ENCODE peak calls at places on chromosome 6, in nine cellular contexts. One of them, this sample, is unnamed.

GRCh38 chr6:128259036-128259734 is 261.2 kb downstream of the PTPRK start:
- DNase-seq in upper lobe of left lung: no peak
- DNase-seq in fibroblast of the aortic adventitia: no peak
- DNase-seq in small intestine: no peak
- DNase-seq in IMR-90: no peak
- DNase-seq in CD8-positive, alpha-beta T cell: no peak
- DNase-seq in heart right ventricle: no peak
- DNase-seq in AG10803: no peak
- DNase-seq in hepatocyte: no peak
- DNase-seq in this sample: no peak

GRCh38 chr6:81023007-81023582 is 729.4 kb downstream of the TENT5A start:
- DNase-seq in upper lobe of left lung: no peak
- DNase-seq in fibroblast of the aortic adventitia: no peak
- DNase-seq in small intestine: no peak
- DNase-seq in IMR-90: peak; percentile 2
- DNase-seq in CD8-positive, alpha-beta T cell: no peak
- DNase-seq in heart right ventricle: no peak
- DNase-seq in AG10803: no peak
- DNase-seq in hepatocyte: no peak
- DNase-seq in this sample: no peak

GRCh38 chr6:41936073-41936837 is 5.4 kb downstream of the CCND3 start:
- DNase-seq in upper lobe of left lung: peak; percentile 83
- DNase-seq in fibroblast of the aortic adventitia: peak; percentile 95
- DNase-seq in small intestine: peak; percentile 88
- DNase-seq in IMR-90: peak; percentile 85
- DNase-seq in CD8-positive, alpha-beta T cell: peak; percentile 85
- DNase-seq in heart right ventricle: peak; percentile 81
- DNase-seq in AG10803: peak; percentile 96
- DNase-seq in hepatocyte: peak; percentile 88
- DNase-seq in this sample: peak; percentile 65

GRCh38 chr6:86715676-86716075 is 221.7 kb upstream of the HTR1E start:
- DNase-seq in upper lobe of left lung: no peak
- DNase-seq in fibroblast of the aortic adventitia: no peak
- DNase-seq in small intestine: no peak
- DNase-seq in IMR-90: no peak
- DNase-seq in CD8-positive, alpha-beta T cell: no peak
- DNase-seq in heart right ventricle: no peak
- DNase-seq in AG10803: no peak
- DNase-seq in hepatocyte: peak; percentile 65
- DNase-seq in this sample: no peak

GRCh38 chr6:89364586-89364985 is 12.1 kb upstream of the UBE2J1 start:
- DNase-seq in upper lobe of left lung: no peak
- DNase-seq in fibroblast of the aortic adventitia: no peak
- DNase-seq in small intestine: no peak
- DNase-seq in IMR-90: no peak
- DNase-seq in CD8-positive, alpha-beta T cell: no peak
- DNase-seq in heart right ventricle: no peak
- DNase-seq in AG10803: no peak
- DNase-seq in hepatocyte: no peak
- DNase-seq in this sample: no peak

GRCh38 chr6:151330130-151330715 is 61.1 kb downstream of the ZBTB2 start:
- DNase-seq in upper lobe of left lung: no peak
- DNase-seq in fibroblast of the aortic adventitia: peak; percentile 95
- DNase-seq in small intestine: no peak
- DNase-seq in IMR-90: peak; percentile 88
- DNase-seq in CD8-positive, alpha-beta T cell: no peak
- DNase-seq in heart right ventricle: no peak
- DNase-seq in AG10803: peak; percentile 86
- DNase-seq in hepatocyte: peak; percentile 54
- DNase-seq in this sample: peak; percentile 78

GRCh38 chr6:21371676-21372161 is 221.8 kb upstream of the SOX4 start:
- DNase-seq in upper lobe of left lung: no peak
- DNase-seq in fibroblast of the aortic adventitia: peak; percentile 71
- DNase-seq in small intestine: peak; percentile 24
- DNase-seq in IMR-90: no peak
- DNase-seq in CD8-positive, alpha-beta T cell: no peak
- DNase-seq in heart right ventricle: peak; percentile 7
- DNase-seq in AG10803: peak; percentile 52
- DNase-seq in hepatocyte: peak; percentile 55
- DNase-seq in this sample: no peak

GRCh38 chr6:137266032-137266586 is 46.9 kb upstream of the IFNGR1 start:
- DNase-seq in upper lobe of left lung: no peak
- DNase-seq in fibroblast of the aortic adventitia: no peak
- DNase-seq in small intestine: no peak
- DNase-seq in IMR-90: no peak
- DNase-seq in CD8-positive, alpha-beta T cell: no peak
- DNase-seq in heart right ventricle: no peak
- DNase-seq in AG10803: no peak
- DNase-seq in hepatocyte: no peak
- DNase-seq in this sample: no peak

GRCh38 chr6:43532201-43532600 is 15.3 kb downstream of the POLR1C start:
- DNase-seq in upper lobe of left lung: no peak
- DNase-seq in fibroblast of the aortic adventitia: no peak
- DNase-seq in small intestine: no peak
- DNase-seq in IMR-90: peak; percentile 28
- DNase-seq in CD8-positive, alpha-beta T cell: no peak
- DNase-seq in heart right ventricle: no peak
- DNase-seq in AG10803: peak; percentile 11
- DNase-seq in hepatocyte: no peak
- DNase-seq in this sample: no peak

GRCh38 chr6:131164506-131164905 is 29.2 kb downstream of the AKAP7 start:
- DNase-seq in upper lobe of left lung: no peak
- DNase-seq in fibroblast of the aortic adventitia: peak; percentile 33
- DNase-seq in small intestine: no peak
- DNase-seq in IMR-90: peak; percentile 14
- DNase-seq in CD8-positive, alpha-beta T cell: no peak
- DNase-seq in heart right ventricle: no peak
- DNase-seq in AG10803: peak; percentile 40
- DNase-seq in hepatocyte: no peak
- DNase-seq in this sample: no peak

GRCh38 chr6:14292119-14292518 is 174.5 kb downstream of the CD83 start:
- DNase-seq in upper lobe of left lung: no peak
- DNase-seq in fibroblast of the aortic adventitia: no peak
- DNase-seq in small intestine: peak; percentile 21
- DNase-seq in IMR-90: no peak
- DNase-seq in CD8-positive, alpha-beta T cell: no peak
- DNase-seq in heart right ventricle: no peak
- DNase-seq in AG10803: no peak
- DNase-seq in hepatocyte: no peak
- DNase-seq in this sample: no peak

GRCh38 chr6:40960784-40961430 is 78.1 kb downstream of the UNC5CL start:
- DNase-seq in upper lobe of left lung: no peak
- DNase-seq in fibroblast of the aortic adventitia: no peak
- DNase-seq in small intestine: no peak
- DNase-seq in IMR-90: peak; percentile 23
- DNase-seq in CD8-positive, alpha-beta T cell: no peak
- DNase-seq in heart right ventricle: no peak
- DNase-seq in AG10803: no peak
- DNase-seq in hepatocyte: no peak
- DNase-seq in this sample: no peak

GRCh38 chr6:74280130-74280692 is 584.2 kb downstream of the CD109 start:
- DNase-seq in upper lobe of left lung: no peak
- DNase-seq in fibroblast of the aortic adventitia: no peak
- DNase-seq in small intestine: no peak
- DNase-seq in IMR-90: no peak
- DNase-seq in CD8-positive, alpha-beta T cell: no peak
- DNase-seq in heart right ventricle: no peak
- DNase-seq in AG10803: peak; percentile 88
- DNase-seq in hepatocyte: no peak
- DNase-seq in this sample: no peak

GRCh38 chr6:76885861-76886301 is 577.4 kb downstream of the HTR1B start:
- DNase-seq in upper lobe of left lung: no peak
- DNase-seq in fibroblast of the aortic adventitia: peak; percentile 45
- DNase-seq in small intestine: no peak
- DNase-seq in IMR-90: peak; percentile 19
- DNase-seq in CD8-positive, alpha-beta T cell: no peak
- DNase-seq in heart right ventricle: no peak
- DNase-seq in AG10803: peak; percentile 40
- DNase-seq in hepatocyte: no peak
- DNase-seq in this sample: peak; percentile 64

GRCh38 chr6:145096846-145097245 is 638.5 kb downstream of the EPM2A start:
- DNase-seq in upper lobe of left lung: no peak
- DNase-seq in fibroblast of the aortic adventitia: no peak
- DNase-seq in small intestine: peak; percentile 17
- DNase-seq in IMR-90: no peak
- DNase-seq in CD8-positive, alpha-beta T cell: no peak
- DNase-seq in heart right ventricle: no peak
- DNase-seq in AG10803: no peak
- DNase-seq in hepatocyte: no peak
- DNase-seq in this sample: no peak
- H3K4me3 ChIP-seq in upper lobe of left lung: no peak overlapping the region
- H3K4me3 ChIP-seq in fibroblast of the aortic adventitia: no peak overlapping the region
- H3K4me3 ChIP-seq in small intestine: no peak overlapping the region
- H3K4me3 ChIP-seq in IMR-90: no peak overlapping the region
- H3K4me3 ChIP-seq in CD8-positive, alpha-beta T cell: no peak overlapping the region
- H3K4me3 ChIP-seq in heart right ventricle: no peak overlapping the region
- H3K4me3 ChIP-seq in AG10803: no peak overlapping the region
- H3K4me3 ChIP-seq in hepatocyte: no peak overlapping the region
- H3K4me3 ChIP-seq in this sample: no peak overlapping the region

DNA sequence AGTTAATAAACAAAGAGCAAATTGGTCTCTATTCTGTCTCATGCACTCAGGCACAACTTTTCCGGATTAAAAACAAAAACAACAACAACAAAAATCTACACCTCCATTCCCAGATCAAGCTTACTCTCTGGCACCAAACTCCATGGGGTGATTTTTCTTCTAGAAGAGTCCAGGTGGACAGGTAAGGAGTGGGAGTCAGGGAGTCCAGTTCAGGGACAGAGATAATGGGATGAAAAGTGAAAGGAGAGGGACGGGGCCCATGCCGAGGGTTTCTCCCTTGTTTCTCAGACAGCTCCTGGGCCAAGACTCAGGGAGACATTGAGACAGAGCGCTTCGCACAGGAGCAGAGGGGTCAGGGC is 437 bp upstream of the HLA-A start:
- DNase-seq in upper lobe of left lung: no peak
- DNase-seq in fibroblast of the aortic adventitia: no peak
- DNase-seq in small intestine: no peak
- DNase-seq in IMR-90: no peak
- DNase-seq in CD8-positive, alpha-beta T cell: no peak
- DNase-seq in heart right ventricle: no peak
- DNase-seq in AG10803: no peak
- DNase-seq in hepatocyte: no peak
- DNase-seq in this sample: no peak
- H3K4me3 ChIP-seq in upper lobe of left lung: peak overlapping the region; percentile 62
- H3K4me3 ChIP-seq in fibroblast of the aortic adventitia: peak overlapping the region; percentile 69
- H3K4me3 ChIP-seq in small intestine: peak overlapping the region; percentile 93
- H3K4me3 ChIP-seq in IMR-90: peak overlapping the region; percentile 55
- H3K4me3 ChIP-seq in CD8-positive, alpha-beta T cell: peak overlapping the region; percentile 82
- H3K4me3 ChIP-seq in heart right ventricle: peak overlapping the region; percentile 96
- H3K4me3 ChIP-seq in AG10803: peak overlapping the region; percentile 66
- H3K4me3 ChIP-seq in hepatocyte: peak overlapping the region; percentile 28
- H3K4me3 ChIP-seq in this sample: peak overlapping the region; percentile 59

GRCh38 chr6:155915651-155916050 is 460.0 kb upstream of the NOX3 start:
- DNase-seq in upper lobe of left lung: no peak
- DNase-seq in fibroblast of the aortic adventitia: peak; percentile 7
- DNase-seq in small intestine: no peak
- DNase-seq in IMR-90: no peak
- DNase-seq in CD8-positive, alpha-beta T cell: no peak
- DNase-seq in heart right ventricle: no peak
- DNase-seq in AG10803: no peak
- DNase-seq in hepatocyte: no peak
- DNase-seq in this sample: no peak

GRCh38 chr6:155913816-155914215 is 458.2 kb upstream of the NOX3 start:
- DNase-seq in upper lobe of left lung: no peak
- DNase-seq in fibroblast of the aortic adventitia: no peak
- DNase-seq in small intestine: no peak
- DNase-seq in IMR-90: no peak
- DNase-seq in CD8-positive, alpha-beta T cell: no peak
- DNase-seq in heart right ventricle: no peak
- DNase-seq in AG10803: no peak
- DNase-seq in hepatocyte: no peak
- DNase-seq in this sample: no peak

DNA sequence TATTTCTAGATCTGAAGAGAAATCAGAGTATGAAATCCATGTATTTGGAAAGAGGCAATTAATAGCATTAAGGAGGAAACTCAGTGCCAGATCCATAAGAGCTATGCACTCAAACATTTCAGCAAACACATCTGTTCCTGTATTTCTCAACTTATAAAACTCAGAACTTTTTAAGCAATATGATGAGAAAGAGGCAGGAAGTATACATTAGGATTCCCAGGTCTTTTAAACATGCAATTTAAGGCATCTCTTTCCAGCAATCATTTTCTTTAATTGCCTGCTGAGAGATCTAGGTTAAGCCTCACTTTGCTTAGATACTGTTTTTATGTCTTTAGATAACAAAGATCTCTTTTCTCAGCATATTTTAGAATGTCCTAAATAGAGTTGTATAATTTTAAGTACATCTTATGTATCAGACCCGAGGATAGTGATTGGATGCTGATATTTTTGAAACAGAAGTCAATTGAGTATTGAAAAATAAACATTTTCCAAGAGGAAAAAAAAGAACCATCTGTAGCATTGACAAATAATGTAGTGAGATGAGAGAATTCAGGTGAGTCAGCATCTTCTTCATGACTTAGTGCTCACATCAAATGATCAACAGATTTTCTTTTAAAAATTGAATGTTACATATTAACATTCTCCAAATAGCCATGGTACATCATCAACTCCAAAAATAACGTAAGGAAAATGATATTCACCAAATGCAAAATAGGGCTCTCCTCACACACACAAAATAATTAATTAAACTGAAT is 461.4 kb upstream of the NOX3 start:
- DNase-seq in upper lobe of left lung: no peak
- DNase-seq in fibroblast of the aortic adventitia: no peak
- DNase-seq in small intestine: no peak
- DNase-seq in IMR-90: no peak
- DNase-seq in CD8-positive, alpha-beta T cell: no peak
- DNase-seq in heart right ventricle: no peak
- DNase-seq in AG10803: no peak
- DNase-seq in hepatocyte: no peak
- DNase-seq in this sample: no peak
- H3K4me3 ChIP-seq in upper lobe of left lung: no peak overlapping the region
- H3K4me3 ChIP-seq in fibroblast of the aortic adventitia: no peak overlapping the region
- H3K4me3 ChIP-seq in small intestine: no peak overlapping the region
- H3K4me3 ChIP-seq in IMR-90: no peak overlapping the region
- H3K4me3 ChIP-seq in CD8-positive, alpha-beta T cell: no peak overlapping the region
- H3K4me3 ChIP-seq in heart right ventricle: no peak overlapping the region
- H3K4me3 ChIP-seq in AG10803: no peak overlapping the region
- H3K4me3 ChIP-seq in hepatocyte: no peak overlapping the region
- H3K4me3 ChIP-seq in this sample: no peak overlapping the region

GRCh38 chr6:146590492-146590891 is 8.3 kb upstream of the ADGB start:
- DNase-seq in upper lobe of left lung: no peak
- DNase-seq in fibroblast of the aortic adventitia: no peak
- DNase-seq in small intestine: no peak
- DNase-seq in IMR-90: no peak
- DNase-seq in CD8-positive, alpha-beta T cell: no peak
- DNase-seq in heart right ventricle: no peak
- DNase-seq in AG10803: no peak
- DNase-seq in hepatocyte: no peak
- DNase-seq in this sample: no peak

GRCh38 chr6:146582857-146583256 is 15.9 kb upstream of the ADGB start:
- DNase-seq in upper lobe of left lung: peak; percentile 59
- DNase-seq in fibroblast of the aortic adventitia: peak; percentile 48
- DNase-seq in small intestine: no peak
- DNase-seq in IMR-90: peak; percentile 4
- DNase-seq in CD8-positive, alpha-beta T cell: no peak
- DNase-seq in heart right ventricle: peak; percentile 19
- DNase-seq in AG10803: peak; percentile 16
- DNase-seq in hepatocyte: peak; percentile 41
- DNase-seq in this sample: no peak

GRCh38 chr6:146592451-146592850 is 6.3 kb upstream of the ADGB start:
- DNase-seq in upper lobe of left lung: no peak
- DNase-seq in fibroblast of the aortic adventitia: no peak
- DNase-seq in small intestine: no peak
- DNase-seq in IMR-90: no peak
- DNase-seq in CD8-positive, alpha-beta T cell: no peak
- DNase-seq in heart right ventricle: no peak
- DNase-seq in AG10803: no peak
- DNase-seq in hepatocyte: no peak
- DNase-seq in this sample: no peak

GRCh38 chr6:146587448-146587847 is 11.3 kb upstream of the ADGB start:
- DNase-seq in upper lobe of left lung: no peak
- DNase-seq in fibroblast of the aortic adventitia: no peak
- DNase-seq in small intestine: no peak
- DNase-seq in IMR-90: no peak
- DNase-seq in CD8-positive, alpha-beta T cell: no peak
- DNase-seq in heart right ventricle: no peak
- DNase-seq in AG10803: no peak
- DNase-seq in hepatocyte: no peak
- DNase-seq in this sample: no peak
- H3K4me3 ChIP-seq in upper lobe of left lung: no peak overlapping the region
- H3K4me3 ChIP-seq in fibroblast of the aortic adventitia: no peak overlapping the region
- H3K4me3 ChIP-seq in small intestine: no peak overlapping the region
- H3K4me3 ChIP-seq in IMR-90: no peak overlapping the region
- H3K4me3 ChIP-seq in CD8-positive, alpha-beta T cell: no peak overlapping the region
- H3K4me3 ChIP-seq in heart right ventricle: no peak overlapping the region
- H3K4me3 ChIP-seq in AG10803: no peak overlapping the region
- H3K4me3 ChIP-seq in hepatocyte: no peak overlapping the region
- H3K4me3 ChIP-seq in this sample: no peak overlapping the region